ENCODE peak calls at places on chromosomes 3 and 15, in nine cellular contexts. Q, Z, H, M, F, L, A, X and W are unnamed samples.
A peak's percentile ranks its signal among the peaks of the same experiment; 100 is the strongest.

GRCh38 chr15:62658498-62658897 is 384.0 kb upstream of the TPM1 start:
- DNase-seq in Q (no peak), Z (no peak), H (no peak), M (no peak), F (no peak), L (peak; percentile 78), A (no peak), X (no peak), W (no peak)

GRCh38 chr3:197495499-197495898 is 60.3 kb downstream of the BDH1 start:
- DNase-seq in Q (no peak), Z (no peak), H (no peak), M (no peak), F (no peak), L (no peak), A (no peak), X (no peak), W (no peak)

GRCh38 chr3:179884136-179884535 is 152.6 kb downstream of the PEX5L start:
- DNase-seq in Q (no peak), Z (no peak), H (no peak), M (no peak), F (no peak), L (peak; percentile 29), A (no peak), X (no peak), W (no peak)

GRCh38 chr3:63934041-63934440 is 21.9 kb upstream of the SCAANT1 start:
- DNase-seq in Q (no peak), Z (no peak), H (peak; percentile 33), M (no peak), F (no peak), L (no peak), A (no peak), X (no peak), W (no peak)

GRCh38 chr3:32424581-32425250 is 33.1 kb downstream of the CMTM7 start:
- DNase-seq in Q (no peak), Z (peak; percentile 13), H (no peak), M (no peak), F (no peak), L (peak; percentile 21), A (no peak), X (no peak), W (no peak)

GRCh38 chr3:125219261-125219701 is 6.7 kb upstream of the SLC12A8 start:
- DNase-seq in Q (no peak), Z (no peak), H (no peak), M (no peak), F (no peak), L (no peak), A (no peak), X (no peak), W (no peak)

GRCh38 chr15:83917432-83917831 is 263.5 kb downstream of the ADAMTSL3 start:
- DNase-seq in Q (no peak), Z (no peak), H (no peak), M (no peak), F (no peak), L (no peak), A (no peak), X (no peak), W (no peak)

GRCh38 chr3:68817243-68817642 is 115.1 kb downstream of the TAFA4 start:
- DNase-seq in Q (no peak), Z (no peak), H (no peak), M (no peak), F (no peak), L (no peak), A (no peak), X (no peak), W (no peak)

GRCh38 chr3:30667250-30667585 is 60.8 kb downstream of the TGFBR2 start:
- DNase-seq in Q (peak; percentile 71), Z (no peak), H (no peak), M (no peak), F (no peak), L (no peak), A (no peak), X (no peak), W (no peak)

GRCh38 chr3:143302638-143303171 is 183.1 kb downstream of the CHST2 start:
- DNase-seq in Q (peak; percentile 38), Z (peak; percentile 39), H (peak; percentile 41), M (peak; percentile 4), F (no peak), L (no peak), A (peak; percentile 29), X (no peak), W (no peak)

GRCh38 chr3:174547801-174548200 is 311.3 kb upstream of the NAALADL2 start:
- DNase-seq in Q (no peak), Z (no peak), H (no peak), M (no peak), F (no peak), L (no peak), A (peak; percentile 10), X (no peak), W (no peak)

GRCh38 chr3:72555714-72556113 is 292.5 kb downstream of the SHQ1 start:
- DNase-seq in Q (no peak), Z (no peak), H (no peak), M (no peak), F (no peak), L (no peak), A (no peak), X (no peak), W (no peak)

GRCh38 chr3:9066775-9067174 is 103.5 kb upstream of the RAD18 start:
- DNase-seq in Q (no peak), Z (no peak), H (no peak), M (no peak), F (no peak), L (no peak), A (no peak), X (no peak), W (no peak)

GRCh38 chr15:39320886-39321285 is 260.0 kb upstream of the THBS1 start:
- DNase-seq in Q (no peak), Z (no peak), H (no peak), M (no peak), F (no peak), L (no peak), A (no peak), X (no peak), W (no peak)

GRCh38 chr3:188707396-188708288 is 464.1 kb upstream of the TPRG1 start:
- DNase-seq in Q (no peak), Z (no peak), H (no peak), M (no peak), F (no peak), L (no peak), A (no peak), X (no peak), W (no peak)

GRCh38 chr3:158696618-158697017 is 24.2 kb upstream of the LXN start:
- DNase-seq in Q (no peak), Z (no peak), H (no peak), M (peak; percentile 49), F (no peak), L (no peak), A (no peak), X (no peak), W (no peak)

GRCh38 chr15:23954931-23955330 is 267.8 kb upstream of the NDN start:
- DNase-seq in Q (no peak), Z (no peak), H (no peak), M (no peak), F (no peak), L (no peak), A (no peak), X (no peak), W (no peak)

DNA sequence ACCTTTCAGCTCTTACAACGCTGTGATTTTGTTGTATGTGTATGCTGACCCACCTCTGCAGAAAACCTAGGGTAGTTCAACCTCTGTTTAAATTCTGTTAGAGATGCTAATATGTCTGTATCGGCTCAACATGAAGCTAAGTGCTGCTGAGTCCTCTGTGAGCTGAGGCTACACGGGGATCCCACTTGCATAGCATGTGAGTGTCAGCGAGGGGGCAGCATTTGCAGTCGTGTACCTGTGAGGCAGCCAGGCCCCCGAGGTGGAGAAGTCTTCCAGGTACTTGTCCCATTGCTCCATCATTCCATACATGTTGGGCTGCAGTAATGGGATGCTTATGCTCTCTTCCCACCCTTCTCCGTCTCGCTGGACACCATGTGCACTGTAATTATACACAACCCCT is 3.7 kb downstream of the MKRN2OS start:
- DNase-seq in Q (peak; percentile 68), Z (no peak), H (no peak), M (no peak), F (no peak), L (no peak), A (no peak), X (no peak), W (no peak)
- TF ChIP-seq CTCF in Q (peak; percentile 64), Z (no peak), H (peak; percentile 15), M (no peak), F (no peak), L (no peak), A (no peak), X (no peak), W (no peak)

GRCh38 chr3:187385296-187385695 is 17.1 kb downstream of the RTP4 start:
- DNase-seq in Q (no peak), Z (no peak), H (no peak), M (no peak), F (no peak), L (no peak), A (no peak), X (no peak), W (no peak)

GRCh38 chr3:187382609-187383151 is 14.5 kb downstream of the RTP4 start:
- DNase-seq in Q (no peak), Z (no peak), H (no peak), M (no peak), F (no peak), L (no peak), A (no peak), X (no peak), W (no peak)
- H3K27ac ChIP-seq in Q (no peak overlapping the region), Z (no peak overlapping the region), H (no peak overlapping the region), M (no peak overlapping the region), F (no peak overlapping the region), L (no peak overlapping the region), A (no peak overlapping the region), X (no peak overlapping the region), W (no peak overlapping the region)

GRCh38 chr3:46105313-46105919 is 78.1 kb upstream of the XCR1 start:
- DNase-seq in Q (no peak), Z (no peak), H (no peak), M (no peak), F (no peak), L (no peak), A (no peak), X (no peak), W (no peak)

GRCh38 chr3:46104706-46105105 is 77.4 kb upstream of the XCR1 start:
- DNase-seq in Q (no peak), Z (no peak), H (no peak), M (no peak), F (no peak), L (no peak), A (no peak), X (no peak), W (no peak)

GRCh38 chr3:46102780-46103130 is 75.5 kb upstream of the XCR1 start:
- DNase-seq in Q (no peak), Z (no peak), H (no peak), M (no peak), F (no peak), L (no peak), A (no peak), X (no peak), W (no peak)

GRCh38 chr3:46100812-46101211 is 73.5 kb upstream of the XCR1 start:
- DNase-seq in Q (no peak), Z (no peak), H (no peak), M (no peak), F (peak; percentile 26), L (no peak), A (no peak), X (no peak), W (no peak)

GRCh38 chr3:46102059-46102779 is 74.9 kb upstream of the XCR1 start:
- DNase-seq in Q (no peak), Z (no peak), H (no peak), M (no peak), F (no peak), L (no peak), A (no peak), X (no peak), W (no peak)
- TF ChIP-seq CTCF in Q (no peak), Z (no peak), H (no peak), M (no peak), F (no peak), L (no peak), A (no peak), X (no peak), W (no peak)

GRCh38 chr3:187139895-187140253 is 578 bp upstream of the RPL39L start:
- DNase-seq in Q (no peak), Z (no peak), H (no peak), M (no peak), F (no peak), L (no peak), A (no peak), X (no peak), W (no peak)
- H3K27ac ChIP-seq in Q (no peak overlapping the region), Z (peak overlapping the region; percentile 68), H (no peak overlapping the region), M (no peak overlapping the region), F (peak overlapping the region; percentile 63), L (peak overlapping the region; percentile 68), A (no peak overlapping the region), X (no peak overlapping the region), W (no peak overlapping the region)